ENCODE peak calls at places on chromosomes 2 and 18, in six cellular contexts. W is psoas muscle, S is lower lobe of right lung, L is fibroblast of lung, Q is right atrium auricular region, Z is neuronal stem cell. V is an unnamed sample.

GRCh38 chr18:8816805-8817204 is 111.4 kb downstream of the MTCL1 start:
- DNase-seq in W (no peak), S (no peak), L (peak; percentile 94), Q (no peak), Z (no peak), V (peak; percentile 80)

GRCh38 chr2:135182190-135182589 is 130.1 kb downstream of the RAB3GAP1 start:
- DNase-seq in W (no peak), S (no peak), L (no peak), Q (no peak), Z (peak; percentile 9), V (no peak)

GRCh38 chr2:240556553-240557100 is 1.2 kb downstream of the ANKMY1 start:
- DNase-seq in W (peak; percentile 59), S (peak; percentile 63), L (peak; percentile 39), Q (no peak), Z (no peak), V (peak; percentile 95)

GRCh38 chr18:32093106-32093511 is 1.4 kb downstream of the RNF138 start:
- DNase-seq in W (peak; percentile 68), S (peak; percentile 70), L (peak; percentile 65), Q (peak; percentile 65), Z (peak; percentile 53), V (peak; percentile 89)

GRCh38 chr2:12714391-12715221 is 2.1 kb upstream of the TRIB2 start:
- DNase-seq in W (no peak), S (no peak), L (peak; percentile 75), Q (no peak), Z (no peak), V (peak; percentile 95)

GRCh38 chr2:235726554-235726953 is 232.7 kb downstream of the AGAP1 start:
- DNase-seq in W (no peak), S (no peak), L (no peak), Q (no peak), Z (no peak), V (no peak)

GRCh38 chr18:72541871-72542690 is 2.1 kb downstream of the CBLN2 start:
- DNase-seq in W (peak; percentile 39), S (no peak), L (no peak), Q (no peak), Z (peak; percentile 24), V (peak; percentile 77)

GRCh38 chr18:6382968-6383367 is 31.7 kb downstream of the L3MBTL4 start:
- DNase-seq in W (no peak), S (peak; percentile 68), L (no peak), Q (no peak), Z (no peak), V (no peak)

GRCh38 chr2:37625781-37626548 is 45.5 kb downstream of the CDC42EP3 start:
- DNase-seq in W (no peak), S (no peak), L (peak; percentile 97), Q (no peak), Z (no peak), V (no peak)

GRCh38 chr18:55918449-55918848 is 330.5 kb upstream of the TCF4 start:
- DNase-seq in W (no peak), S (no peak), L (peak; percentile 66), Q (no peak), Z (no peak), V (no peak)

GRCh38 chr2:11698009-11698922 is 28.3 kb upstream of the NTSR2 start:
- DNase-seq in W (peak; percentile 97), S (peak; percentile 63), L (peak; percentile 77), Q (peak; percentile 83), Z (no peak), V (peak; percentile 73)

GRCh38 chr2:219631925-219632757 is 4.7 kb downstream of the SLC4A3 start:
- DNase-seq in W (no peak), S (peak; percentile 41), L (no peak), Q (no peak), Z (no peak), V (peak; percentile 64)

GRCh38 chr2:220044383-220044782 is 417.0 kb downstream of the SLC4A3 start:
- DNase-seq in W (no peak), S (no peak), L (no peak), Q (no peak), Z (no peak), V (no peak)

GRCh38 chr2:30987611-30988010 is 150.6 kb downstream of the GALNT14 start:
- DNase-seq in W (no peak), S (no peak), L (no peak), Q (no peak), Z (no peak), V (no peak)

GRCh38 chr2:45373534-45373933 is 237.5 kb downstream of the SRBD1 start:
- DNase-seq in W (no peak), S (no peak), L (no peak), Q (no peak), Z (no peak), V (no peak)

GRCh38 chr2:205129531-205129930 is 552.8 kb upstream of the NRP2 start:
- DNase-seq in W (no peak), S (no peak), L (no peak), Q (no peak), Z (no peak), V (no peak)

GRCh38 chr2:36351291-36352023 is 4.1 kb upstream of the CRIM1 start:
- DNase-seq in W (no peak), S (no peak), L (no peak), Q (no peak), Z (no peak), V (peak; percentile 52)

DNA sequence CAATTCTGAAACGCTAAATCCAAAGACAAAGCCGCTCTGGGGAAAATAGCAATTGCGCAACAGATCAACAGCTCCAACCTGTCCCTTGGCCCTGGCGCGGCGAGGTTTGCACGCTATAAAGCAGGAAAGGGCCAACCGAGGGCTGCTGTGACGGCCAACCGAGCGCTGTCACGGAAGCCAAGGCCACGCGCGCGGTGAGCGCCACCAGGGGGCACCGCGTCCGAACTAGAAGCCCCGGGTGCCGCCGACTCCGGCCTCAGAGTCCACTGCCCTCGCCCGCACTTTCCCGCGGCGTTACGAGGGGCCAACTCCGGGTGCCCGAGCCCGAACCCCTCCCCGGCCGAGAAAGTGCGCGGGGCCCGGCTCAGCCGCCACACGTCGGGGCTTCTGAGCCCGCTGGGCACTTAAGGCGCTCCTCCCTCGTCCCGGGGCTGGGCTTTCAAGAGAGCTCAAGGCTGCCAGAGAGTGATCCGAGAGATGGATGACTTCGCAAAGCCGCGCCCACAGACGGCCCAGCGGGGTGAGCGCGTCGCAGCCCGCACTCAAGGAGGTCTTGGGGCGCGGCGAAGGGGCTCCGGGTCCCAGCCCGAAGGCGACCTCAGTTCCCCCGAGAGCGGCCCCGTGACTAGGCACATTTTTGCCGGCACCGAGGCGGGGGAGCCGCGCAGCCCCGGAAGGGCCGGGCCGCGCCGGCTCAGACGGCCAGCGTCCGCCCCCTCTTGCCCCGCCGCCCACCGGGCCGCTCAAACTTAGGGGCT is 897 bp downstream of the NFE2L2 start:
- DNase-seq in W (peak; percentile 99), S (peak; percentile 99), L (peak; percentile 98), Q (peak; percentile 99), Z (peak; percentile 94), V (peak; percentile 95)
- H3K4me1 ChIP-seq in W (peaks cover 44% of the 10 kb centered on the region), S (peaks cover 52% of the 10 kb centered on the region), L (peaks cover 4% of the 10 kb centered on the region), Q (peaks cover 50% of the 10 kb centered on the region), Z (peaks cover 17% of the 10 kb centered on the region), V (peaks cover 36% of the 10 kb centered on the region)

GRCh38 chr2:109685453-109685852 is 71.3 kb downstream of the SOWAHC start:
- DNase-seq in W (no peak), S (no peak), L (no peak), Q (no peak), Z (no peak), V (no peak)

GRCh38 chr2:109679627-109680026 is 65.5 kb downstream of the SOWAHC start:
- DNase-seq in W (no peak), S (no peak), L (no peak), Q (no peak), Z (no peak), V (no peak)

GRCh38 chr2:109680523-109681297 is 66.5 kb downstream of the SOWAHC start:
- DNase-seq in W (no peak), S (no peak), L (no peak), Q (no peak), Z (no peak), V (no peak)

GRCh38 chr2:109681633-109682032 is 67.5 kb downstream of the SOWAHC start:
- DNase-seq in W (no peak), S (no peak), L (no peak), Q (no peak), Z (no peak), V (no peak)

GRCh38 chr2:109683452-109683851 is 69.3 kb downstream of the SOWAHC start:
- DNase-seq in W (no peak), S (no peak), L (no peak), Q (no peak), Z (no peak), V (no peak)
- H3K4me1 ChIP-seq in W (no peaks in the 10 kb centered on the region), S (peaks cover 34% of the 10 kb centered on the region), L (no peaks in the 10 kb centered on the region), Q (no peaks in the 10 kb centered on the region), Z (peaks cover 14% of the 10 kb centered on the region), V (no peaks in the 10 kb centered on the region)

GRCh38 chr18:48921305-48922202 is 29.2 kb downstream of the SMAD7 start:
- DNase-seq in W (no peak), S (no peak), L (no peak), Q (no peak), Z (no peak), V (peak; percentile 10)

GRCh38 chr18:48920408-48921038 is 30.2 kb downstream of the SMAD7 start:
- DNase-seq in W (no peak), S (no peak), L (no peak), Q (no peak), Z (no peak), V (peak; percentile 54)

GRCh38 chr18:48923746-48924580 is 26.8 kb downstream of the SMAD7 start:
- DNase-seq in W (no peak), S (no peak), L (peak; percentile 71), Q (no peak), Z (no peak), V (peak; percentile 81)

GRCh38 chr18:48922801-48923730 is 27.7 kb downstream of the SMAD7 start:
- DNase-seq in W (peak; percentile 73), S (peak; percentile 77), L (peak; percentile 97), Q (no peak), Z (no peak), V (peak; percentile 93)

DNA sequence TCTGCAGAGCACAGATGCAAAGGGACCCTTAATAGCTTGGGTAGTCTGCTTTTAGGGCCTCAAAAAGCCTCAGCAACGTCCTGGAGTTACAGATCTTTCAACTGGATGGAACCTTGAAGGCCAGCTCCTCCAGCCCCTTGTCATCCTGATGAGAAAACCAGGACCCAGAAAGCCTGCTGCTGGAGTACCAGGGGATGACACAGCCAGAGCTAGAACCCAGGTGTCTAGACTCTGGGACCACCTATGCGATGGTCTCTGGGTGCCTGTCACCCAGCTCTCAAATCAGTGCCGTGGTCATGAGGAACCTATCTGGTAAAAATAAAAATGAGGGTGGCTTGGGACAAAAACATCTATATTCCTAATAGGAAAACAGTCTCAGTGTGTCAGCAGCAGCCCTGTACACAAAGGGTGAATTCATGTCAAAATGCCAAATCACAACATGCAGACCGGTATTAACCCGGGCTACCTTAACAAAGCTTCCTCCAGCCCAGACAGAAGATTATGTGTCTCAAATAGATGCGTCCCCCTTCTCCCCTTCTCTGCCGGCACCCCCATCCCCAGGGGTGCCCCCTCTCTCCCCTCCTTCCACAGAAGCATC is 28.5 kb downstream of the SMAD7 start:
- DNase-seq in W (no peak), S (no peak), L (no peak), Q (no peak), Z (no peak), V (peak; percentile 54)
- H3K4me1 ChIP-seq in W (peaks cover 41% of the 10 kb centered on the region), S (peaks cover 95% of the 10 kb centered on the region), L (peaks cover 37% of the 10 kb centered on the region), Q (peaks cover 75% of the 10 kb centered on the region), Z (peaks cover 18% of the 10 kb centered on the region), V (peaks cover 77% of the 10 kb centered on the region)

DNA sequence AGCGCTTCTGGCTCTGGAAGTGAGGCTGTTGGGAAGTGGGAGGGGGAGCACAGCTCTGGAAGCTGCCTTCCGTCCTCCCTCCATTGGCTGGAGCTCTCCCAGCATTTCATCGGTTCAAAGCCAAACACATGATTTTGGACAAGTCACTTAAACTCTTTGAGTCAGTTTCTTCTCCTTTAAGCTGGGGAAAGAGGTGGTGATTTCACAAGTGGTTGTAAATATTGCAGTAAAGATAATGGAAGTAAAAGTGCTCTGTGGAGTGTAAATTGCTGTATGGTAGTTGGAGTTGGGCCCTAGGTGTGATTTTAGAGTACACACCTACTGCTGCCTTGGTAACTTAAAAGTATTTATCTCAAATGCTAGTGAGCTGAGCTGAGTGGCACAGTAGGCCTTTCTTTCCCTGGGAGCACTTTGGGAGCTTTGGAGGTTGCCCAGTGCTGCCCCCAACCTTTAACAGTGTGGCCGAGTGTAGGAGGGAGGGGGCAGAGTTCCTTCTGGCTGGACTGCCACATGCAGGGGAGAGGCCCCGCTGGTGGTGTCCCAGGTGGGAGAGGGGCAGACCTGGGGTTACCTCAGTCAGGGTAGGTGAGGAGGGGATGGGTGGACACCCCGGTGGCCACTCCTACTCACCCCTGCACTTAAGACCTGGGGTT is 54.7 kb downstream of the ASAP2 start:
- DNase-seq in W (no peak), S (no peak), L (peak; percentile 39), Q (no peak), Z (no peak), V (peak; percentile 66)
- H3K4me1 ChIP-seq in W (peaks cover 24% of the 10 kb centered on the region), S (peaks cover 85% of the 10 kb centered on the region), L (peaks cover 34% of the 10 kb centered on the region), Q (peaks cover 88% of the 10 kb centered on the region), Z (peaks cover 43% of the 10 kb centered on the region), V (peaks cover 86% of the 10 kb centered on the region)

V was measured in osteoblast.